ENCODE peak calls at places on chromosomes 7 and 10, in five cellular contexts. One of them, this sample, is unnamed.

GRCh38 chr10:43136432-43136831 is 1.8 kb upstream of the CSGALNACT2 start:
- DNase-seq in tibial artery: no peak
- DNase-seq in astrocyte: no peak
- DNase-seq in retinal pigment epithelial cell: no peak
- DNase-seq in AG04449: no peak
- DNase-seq in this sample: no peak

GRCh38 chr10:74917481-74918077 is 91.2 kb downstream of the KAT6B start:
- DNase-seq in tibial artery: no peak
- DNase-seq in astrocyte: peak; percentile 90
- DNase-seq in retinal pigment epithelial cell: no peak
- DNase-seq in AG04449: no peak
- DNase-seq in this sample: peak; percentile 91

GRCh38 chr7:157037028-157037427 is 26.6 kb upstream of the MNX1 start:
- DNase-seq in tibial artery: no peak
- DNase-seq in astrocyte: no peak
- DNase-seq in retinal pigment epithelial cell: no peak
- DNase-seq in AG04449: no peak
- DNase-seq in this sample: no peak

GRCh38 chr10:122308487-122309141 is 37.5 kb downstream of the BTBD16 start:
- DNase-seq in tibial artery: no peak
- DNase-seq in astrocyte: no peak
- DNase-seq in retinal pigment epithelial cell: no peak
- DNase-seq in AG04449: no peak
- DNase-seq in this sample: no peak

GRCh38 chr7:111409714-111410422 is 152.4 kb downstream of the IMMP2L start:
- DNase-seq in tibial artery: no peak
- DNase-seq in astrocyte: peak; percentile 71
- DNase-seq in retinal pigment epithelial cell: peak; percentile 46
- DNase-seq in AG04449: peak; percentile 73
- DNase-seq in this sample: no peak

GRCh38 chr7:133703547-133703946 is 423.6 kb upstream of the LRGUK start:
- DNase-seq in tibial artery: no peak
- DNase-seq in astrocyte: peak; percentile 95
- DNase-seq in retinal pigment epithelial cell: no peak
- DNase-seq in AG04449: peak; percentile 74
- DNase-seq in this sample: no peak

GRCh38 chr10:17213646-17214349 is 12.3 kb upstream of the TRDMT1 start:
- DNase-seq in tibial artery: no peak
- DNase-seq in astrocyte: peak; percentile 71
- DNase-seq in retinal pigment epithelial cell: no peak
- DNase-seq in AG04449: no peak
- DNase-seq in this sample: no peak

GRCh38 chr7:13198036-13198435 is 510.6 kb downstream of the ARL4A start:
- DNase-seq in tibial artery: no peak
- DNase-seq in astrocyte: peak; percentile 27
- DNase-seq in retinal pigment epithelial cell: no peak
- DNase-seq in AG04449: no peak
- DNase-seq in this sample: no peak

GRCh38 chr7:134854816-134855215 is 75.4 kb downstream of the CALD1 start:
- DNase-seq in tibial artery: no peak
- DNase-seq in astrocyte: no peak
- DNase-seq in retinal pigment epithelial cell: no peak
- DNase-seq in AG04449: no peak
- DNase-seq in this sample: no peak

GRCh38 chr10:77160679-77161078 is 476.9 kb downstream of the KCNMA1 start:
- DNase-seq in tibial artery: no peak
- DNase-seq in astrocyte: peak; percentile 97
- DNase-seq in retinal pigment epithelial cell: peak; percentile 36
- DNase-seq in AG04449: peak; percentile 58
- DNase-seq in this sample: no peak

GRCh38 chr10:129641982-129642381 is 174.9 kb downstream of the MGMT start:
- DNase-seq in tibial artery: no peak
- DNase-seq in astrocyte: no peak
- DNase-seq in retinal pigment epithelial cell: no peak
- DNase-seq in AG04449: no peak
- DNase-seq in this sample: no peak

GRCh38 chr7:78873117-78873516 is 580.4 kb downstream of the MAGI2 start:
- DNase-seq in tibial artery: no peak
- DNase-seq in astrocyte: no peak
- DNase-seq in retinal pigment epithelial cell: no peak
- DNase-seq in AG04449: no peak
- DNase-seq in this sample: no peak

GRCh38 chr10:114683162-114683561 is 25.1 kb upstream of the ABLIM1 start:
- DNase-seq in tibial artery: no peak
- DNase-seq in astrocyte: peak; percentile 49
- DNase-seq in retinal pigment epithelial cell: no peak
- DNase-seq in AG04449: no peak
- DNase-seq in this sample: peak; percentile 76
- H3K4me3 ChIP-seq in tibial artery: peak overlapping the region; percentile 17
- H3K4me3 ChIP-seq in astrocyte: no peak overlapping the region
- H3K4me3 ChIP-seq in retinal pigment epithelial cell: no peak overlapping the region
- H3K4me3 ChIP-seq in AG04449: no peak overlapping the region
- H3K4me3 ChIP-seq in this sample: peak overlapping the region; percentile 40

GRCh38 chr10:128046934-128047251 is 79.3 kb downstream of the MKI67 start:
- DNase-seq in tibial artery: no peak
- DNase-seq in astrocyte: no peak
- DNase-seq in retinal pigment epithelial cell: no peak
- DNase-seq in AG04449: no peak
- DNase-seq in this sample: no peak
- H3K4me3 ChIP-seq in tibial artery: no peak overlapping the region
- H3K4me3 ChIP-seq in astrocyte: no peak overlapping the region
- H3K4me3 ChIP-seq in retinal pigment epithelial cell: no peak overlapping the region
- H3K4me3 ChIP-seq in AG04449: no peak overlapping the region
- H3K4me3 ChIP-seq in this sample: no peak overlapping the region

GRCh38 chr7:3859436-3859835 is 558.4 kb downstream of the SDK1 start:
- DNase-seq in tibial artery: no peak
- DNase-seq in astrocyte: no peak
- DNase-seq in retinal pigment epithelial cell: no peak
- DNase-seq in AG04449: no peak
- DNase-seq in this sample: no peak

GRCh38 chr7:3862774-3863173 is 561.7 kb downstream of the SDK1 start:
- DNase-seq in tibial artery: no peak
- DNase-seq in astrocyte: no peak
- DNase-seq in retinal pigment epithelial cell: no peak
- DNase-seq in AG04449: no peak
- DNase-seq in this sample: no peak

GRCh38 chr7:3866279-3866678 is 565.2 kb downstream of the SDK1 start:
- DNase-seq in tibial artery: peak; percentile 34
- DNase-seq in astrocyte: no peak
- DNase-seq in retinal pigment epithelial cell: no peak
- DNase-seq in AG04449: no peak
- DNase-seq in this sample: no peak

GRCh38 chr7:3861371-3861770 is 560.3 kb downstream of the SDK1 start:
- DNase-seq in tibial artery: no peak
- DNase-seq in astrocyte: peak; percentile 3
- DNase-seq in retinal pigment epithelial cell: no peak
- DNase-seq in AG04449: no peak
- DNase-seq in this sample: no peak

GRCh38 chr7:3861941-3862340 is 560.9 kb downstream of the SDK1 start:
- DNase-seq in tibial artery: peak; percentile 47
- DNase-seq in astrocyte: peak; percentile 80
- DNase-seq in retinal pigment epithelial cell: no peak
- DNase-seq in AG04449: peak; percentile 3
- DNase-seq in this sample: peak; percentile 96
- H3K4me3 ChIP-seq in tibial artery: no peak overlapping the region
- H3K4me3 ChIP-seq in astrocyte: no peak overlapping the region
- H3K4me3 ChIP-seq in retinal pigment epithelial cell: no peak overlapping the region
- H3K4me3 ChIP-seq in AG04449: no peak overlapping the region
- H3K4me3 ChIP-seq in this sample: no peak overlapping the region

DNA sequence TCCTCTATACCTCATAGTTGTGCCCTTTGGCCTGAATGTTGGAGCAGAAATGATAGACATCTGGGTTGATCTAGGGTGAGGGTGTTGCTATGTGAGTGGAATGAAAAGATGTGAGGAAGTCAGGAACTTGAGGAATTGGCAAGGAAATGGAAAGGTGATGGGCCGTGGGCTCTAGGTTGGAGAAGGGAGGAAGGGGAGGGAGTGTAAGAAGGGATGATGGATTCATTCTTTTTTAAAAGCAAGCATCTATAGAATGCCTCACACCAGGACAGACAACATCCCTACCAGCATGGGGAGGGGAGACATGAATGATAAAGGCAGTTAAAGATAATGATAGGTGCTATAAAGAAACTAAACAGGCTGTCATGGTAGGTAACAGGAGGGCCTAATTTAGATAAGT is 168.1 kb downstream of the WNT2 start:
- DNase-seq in tibial artery: no peak
- DNase-seq in astrocyte: no peak
- DNase-seq in retinal pigment epithelial cell: no peak
- DNase-seq in AG04449: no peak
- DNase-seq in this sample: no peak
- H3K4me3 ChIP-seq in tibial artery: no peak overlapping the region
- H3K4me3 ChIP-seq in astrocyte: no peak overlapping the region
- H3K4me3 ChIP-seq in retinal pigment epithelial cell: no peak overlapping the region
- H3K4me3 ChIP-seq in AG04449: no peak overlapping the region
- H3K4me3 ChIP-seq in this sample: no peak overlapping the region

GRCh38 chr10:19638873-19639233 is 177.4 kb upstream of the PLXDC2 start:
- DNase-seq in tibial artery: no peak
- DNase-seq in astrocyte: no peak
- DNase-seq in retinal pigment epithelial cell: no peak
- DNase-seq in AG04449: no peak
- DNase-seq in this sample: no peak
- H3K4me3 ChIP-seq in tibial artery: peak overlapping the region; percentile 44
- H3K4me3 ChIP-seq in astrocyte: peak overlapping the region; percentile 37
- H3K4me3 ChIP-seq in retinal pigment epithelial cell: no peak overlapping the region
- H3K4me3 ChIP-seq in AG04449: no peak overlapping the region
- H3K4me3 ChIP-seq in this sample: peak overlapping the region; percentile 21

GRCh38 chr7:195830-196128 is 3.4 kb downstream of the FAM20C start:
- DNase-seq in tibial artery: no peak
- DNase-seq in astrocyte: no peak
- DNase-seq in retinal pigment epithelial cell: no peak
- DNase-seq in AG04449: no peak
- DNase-seq in this sample: no peak

GRCh38 chr7:193538-194256 is 1.3 kb downstream of the FAM20C start:
- DNase-seq in tibial artery: no peak
- DNase-seq in astrocyte: no peak
- DNase-seq in retinal pigment epithelial cell: no peak
- DNase-seq in AG04449: no peak
- DNase-seq in this sample: no peak

GRCh38 chr7:194996-195829 is 2.8 kb downstream of the FAM20C start:
- DNase-seq in tibial artery: no peak
- DNase-seq in astrocyte: peak; percentile 55
- DNase-seq in retinal pigment epithelial cell: no peak
- DNase-seq in AG04449: no peak
- DNase-seq in this sample: no peak

GRCh38 chr7:192701-193536 is 548 bp downstream of the FAM20C start:
- DNase-seq in tibial artery: no peak
- DNase-seq in astrocyte: no peak
- DNase-seq in retinal pigment epithelial cell: no peak
- DNase-seq in AG04449: no peak
- DNase-seq in this sample: no peak

GRCh38 chr7:194257-194995 is 2.1 kb downstream of the FAM20C start:
- DNase-seq in tibial artery: no peak
- DNase-seq in astrocyte: peak; percentile 53
- DNase-seq in retinal pigment epithelial cell: no peak
- DNase-seq in AG04449: no peak
- DNase-seq in this sample: no peak
- H3K4me3 ChIP-seq in tibial artery: peak overlapping the region; percentile 64
- H3K4me3 ChIP-seq in astrocyte: peak overlapping the region; percentile 93
- H3K4me3 ChIP-seq in retinal pigment epithelial cell: peak overlapping the region; percentile 76
- H3K4me3 ChIP-seq in AG04449: peak overlapping the region; percentile 68
- H3K4me3 ChIP-seq in this sample: peak overlapping the region; percentile 94

DNA sequence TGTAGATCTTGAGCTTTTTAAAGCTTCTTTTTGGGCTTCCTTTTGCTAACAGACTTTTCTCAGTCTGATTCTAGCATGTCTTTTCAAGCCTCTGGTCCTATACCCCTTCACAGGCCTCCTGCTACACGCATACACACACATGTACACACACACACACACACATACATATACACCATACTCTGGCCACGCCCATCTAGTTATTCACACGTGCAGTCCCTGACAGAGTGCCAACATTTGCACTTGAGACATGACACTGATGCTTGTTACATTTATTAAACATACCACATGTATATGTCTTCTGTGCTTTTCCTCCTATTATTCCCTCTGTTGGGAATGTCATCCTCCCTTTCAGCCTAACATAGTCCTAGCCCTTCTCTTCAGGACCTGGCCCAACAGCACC is 222.2 kb downstream of the ARHGAP12 start:
- DNase-seq in tibial artery: no peak
- DNase-seq in astrocyte: no peak
- DNase-seq in retinal pigment epithelial cell: no peak
- DNase-seq in AG04449: no peak
- DNase-seq in this sample: no peak
- H3K4me3 ChIP-seq in tibial artery: peak overlapping the region; percentile 3
- H3K4me3 ChIP-seq in astrocyte: no peak overlapping the region
- H3K4me3 ChIP-seq in retinal pigment epithelial cell: no peak overlapping the region
- H3K4me3 ChIP-seq in AG04449: no peak overlapping the region
- H3K4me3 ChIP-seq in this sample: no peak overlapping the region

DNA sequence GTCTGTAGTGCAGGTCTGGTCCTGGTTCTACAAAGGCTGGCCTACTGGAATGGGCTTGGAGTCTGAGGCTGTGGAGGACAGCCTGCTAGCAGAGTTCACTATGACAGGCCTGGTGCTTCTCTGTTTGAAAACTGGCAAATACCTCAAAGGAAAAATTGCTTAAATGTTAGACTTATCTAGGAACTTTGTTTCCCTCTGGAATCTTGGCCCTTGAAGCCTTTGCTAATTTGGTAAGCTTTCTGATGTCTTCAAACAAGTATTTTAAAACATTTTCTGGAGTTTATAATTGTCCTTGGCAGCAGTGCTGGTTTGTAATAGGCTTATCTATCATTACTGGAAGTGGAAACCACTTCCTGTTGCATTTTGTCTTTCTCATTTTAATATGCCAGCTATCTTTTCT is 139.7 kb downstream of the TMEM26 start:
- DNase-seq in tibial artery: no peak
- DNase-seq in astrocyte: peak; percentile 87
- DNase-seq in retinal pigment epithelial cell: peak; percentile 39
- DNase-seq in AG04449: peak; percentile 14
- DNase-seq in this sample: no peak
- H3K4me3 ChIP-seq in tibial artery: no peak overlapping the region
- H3K4me3 ChIP-seq in astrocyte: no peak overlapping the region
- H3K4me3 ChIP-seq in retinal pigment epithelial cell: no peak overlapping the region
- H3K4me3 ChIP-seq in AG04449: no peak overlapping the region
- H3K4me3 ChIP-seq in this sample: no peak overlapping the region